ENCODE peak calls at places on chromosomes 11 and 22, in seven cellular contexts. A, O, I, B, L, K and H are unnamed samples.

GRCh38 chr11:112613051-112613972 is 347.9 kb upstream of the NCAM1 start:
- DNase-seq in L (no peak), K (no peak), O (no peak), I (peak), A (peak), B (no peak), H (no peak)

GRCh38 chr11:76291576-76292526 is 85.5 kb upstream of the WNT11 start:
- DNase-seq in A (no peak), L (no peak), K (no peak), B (no peak), O (no peak), I (no peak), H (no peak)

GRCh38 chr11:93655581-93656255 is 5.8 kb upstream of the CEP295 start:
- DNase-seq in L (no peak), B (no peak), K (no peak), A (no peak), O (no peak), I (no peak), H (no peak)

GRCh38 chr11:131867457-131868257 is 497.2 kb downstream of the NTM start:
- DNase-seq in A (peak), L (peak), I (peak), K (peak), O (peak), B (peak), H (peak)

GRCh38 chr11:111414267-111414931 is 35.3 kb upstream of the POU2AF1 start:
- DNase-seq in I (no peak), L (no peak), B (no peak), A (no peak), O (no peak), K (no peak), H (no peak)

GRCh38 chr11:44309483-44310197 is at the start of gene ALX4:
- DNase-seq in B (peak), O (no peak), K (no peak), L (no peak), I (no peak), A (no peak), H (peak)

GRCh38 chr11:86671386-86672006 is 920 bp downstream of the ME3 start:
- DNase-seq in I (no peak), L (no peak), B (no peak), O (no peak), K (peak), A (no peak), H (peak)

GRCh38 chr11:114082767-114083181 is 23.3 kb downstream of the ZBTB16 start:
- DNase-seq in I (no peak), O (no peak), K (no peak), A (no peak), B (no peak), L (no peak), H (no peak)

GRCh38 chr11:79237676-79238075 is 203.2 kb downstream of the TENM4 start:
- DNase-seq in A (peak), B (no peak), I (peak), K (no peak), L (no peak), O (no peak), H (no peak)

GRCh38 chr11:122633219-122633829 is 22.2 kb upstream of the UBASH3B start:
- DNase-seq in I (peak), K (peak), L (no peak), A (peak), O (peak), B (peak), H (peak)

GRCh38 chr22:24146190-24146616 is 35.1 kb upstream of the SUSD2 start:
- DNase-seq in B (peak), A (peak), O (no peak), I (peak), L (no peak), K (no peak), H (peak)

GRCh38 chr11:130408901-130409300 is 19.5 kb downstream of the ADAMTS8 start:
- DNase-seq in O (no peak), I (no peak), K (no peak), A (no peak), L (no peak), B (no peak), H (no peak)

GRCh38 chr22:31951201-31952093 is 7.1 kb downstream of the YWHAH start:
- DNase-seq in I (no peak), O (no peak), B (no peak), K (no peak), L (no peak), A (no peak), H (no peak)

GRCh38 chr22:23155143-23155542 is 9.9 kb downstream of the RAB36 start:
- DNase-seq in B (no peak), O (no peak), L (no peak), I (no peak), K (no peak), A (no peak), H (no peak)

GRCh38 chr11:5992604-5993251 is 5.9 kb upstream of the OR52L1 start:
- DNase-seq in L (no peak), O (peak), B (peak), K (no peak), I (peak), A (peak), H (no peak)

GRCh38 chr11:11669447-11669846 is 47.6 kb upstream of the GALNT18 start:
- DNase-seq in K (no peak), I (no peak), L (no peak), O (no peak), B (no peak), A (no peak), H (no peak)

GRCh38 chr22:46602025-46602424 is 18.2 kb upstream of the GRAMD4 start:
- DNase-seq in L (no peak), I (no peak), O (no peak), A (no peak), B (no peak), K (peak), H (no peak)

GRCh38 chr11:128859563-128860441 is 7.3 kb downstream of the KCNJ1 start:
- DNase-seq in O (peak), B (peak), L (peak), K (peak), I (peak), A (peak), H (peak)

GRCh38 chr22:36373258-36373579 is 14.5 kb downstream of the MYH9 start:
- DNase-seq in B (peak), O (no peak), I (no peak), L (no peak), K (no peak), A (peak), H (no peak)

DNA sequence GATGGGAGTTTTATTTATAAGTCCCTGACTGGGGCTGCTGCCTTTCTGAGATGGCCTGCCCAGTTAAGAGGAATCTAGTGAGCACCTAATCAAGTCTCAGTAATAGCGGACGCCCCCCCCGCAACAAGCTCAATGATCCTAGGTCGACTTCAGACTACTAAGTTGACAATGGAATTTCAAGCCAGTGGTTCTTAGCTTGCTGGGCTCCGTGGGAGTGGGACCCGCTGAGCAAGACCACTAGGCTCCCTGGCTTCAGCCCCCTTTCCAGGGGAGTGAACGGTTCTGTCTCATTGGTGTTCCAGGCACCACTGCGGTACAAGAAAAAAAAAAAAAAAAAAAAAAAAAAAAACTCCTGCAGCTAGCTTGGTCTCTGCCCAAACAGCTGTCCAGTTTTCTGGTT is 156.8 kb upstream of the CARD18 start:
- DNase-seq in K (no peak), A (no peak), O (no peak), I (no peak), L (no peak), B (no peak), H (no peak)
- H2BK120ac ChIP-seq in K (no peak), A (peak), O (no peak), I (no peak), L (no peak), B (no peak), H (no peak)

DNA sequence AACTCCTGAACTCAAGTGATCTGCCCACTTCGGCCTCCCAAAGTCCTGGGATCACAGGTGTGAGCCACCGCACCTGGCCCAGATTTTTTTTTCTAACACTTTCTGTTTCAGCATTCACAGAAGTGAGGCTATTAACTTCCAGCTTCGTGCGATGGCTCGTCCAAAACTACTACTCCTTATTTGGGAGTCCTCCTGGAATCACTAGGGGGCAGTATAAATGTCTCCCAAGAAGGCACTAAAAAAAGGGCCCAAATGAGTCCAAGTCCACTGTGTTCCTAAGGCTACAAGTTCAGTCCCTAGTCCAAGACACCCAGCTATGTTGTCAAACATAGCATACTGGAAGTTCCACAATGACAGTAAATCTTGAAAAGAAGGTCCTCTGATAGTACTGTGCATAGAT is 63.2 kb upstream of the BIRC3 start:
- DNase-seq in B (peak), L (no peak), O (no peak), K (no peak), I (no peak), A (no peak), H (peak)
- H3K18ac ChIP-seq in B (no peak), L (no peak), O (no peak), K (no peak), I (no peak), A (no peak), H (no peak)

GRCh38 chr11:107849791-107850190 is 8.8 kb downstream of the SLC35F2 start:
- DNase-seq in A (no peak), I (no peak), K (peak), B (no peak), O (no peak), L (no peak), H (no peak)
- H2BK120ac ChIP-seq in A (no peak), I (no peak), K (no peak), B (no peak), O (no peak), L (no peak), H (no peak)

DNA sequence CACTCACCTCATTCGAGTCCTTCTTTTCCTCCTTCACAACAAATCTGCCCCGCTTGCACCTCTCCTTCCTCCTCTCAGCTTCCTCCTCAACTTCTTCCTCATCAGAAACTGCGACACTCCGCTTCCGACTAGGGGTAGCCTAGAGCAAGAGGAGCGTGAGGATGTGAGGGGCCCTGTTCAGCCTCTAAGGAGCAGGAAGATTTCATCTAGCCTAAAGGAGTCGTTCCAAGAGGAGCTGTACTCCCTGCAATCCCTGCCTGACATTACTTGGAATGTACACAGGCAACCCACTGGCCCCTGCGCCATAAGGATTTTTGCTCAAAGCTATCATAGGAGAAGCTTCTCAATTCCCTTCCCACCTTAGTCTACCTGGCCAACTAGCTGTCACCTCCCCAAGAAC is 34.5 kb downstream of the MORC2 start:
- DNase-seq in I (no peak), L (no peak), K (no peak), A (no peak), B (no peak), O (no peak), H (no peak)
- H3K18ac ChIP-seq in I (no peak), L (no peak), K (no peak), A (no peak), B (no peak), O (no peak), H (no peak)

DNA sequence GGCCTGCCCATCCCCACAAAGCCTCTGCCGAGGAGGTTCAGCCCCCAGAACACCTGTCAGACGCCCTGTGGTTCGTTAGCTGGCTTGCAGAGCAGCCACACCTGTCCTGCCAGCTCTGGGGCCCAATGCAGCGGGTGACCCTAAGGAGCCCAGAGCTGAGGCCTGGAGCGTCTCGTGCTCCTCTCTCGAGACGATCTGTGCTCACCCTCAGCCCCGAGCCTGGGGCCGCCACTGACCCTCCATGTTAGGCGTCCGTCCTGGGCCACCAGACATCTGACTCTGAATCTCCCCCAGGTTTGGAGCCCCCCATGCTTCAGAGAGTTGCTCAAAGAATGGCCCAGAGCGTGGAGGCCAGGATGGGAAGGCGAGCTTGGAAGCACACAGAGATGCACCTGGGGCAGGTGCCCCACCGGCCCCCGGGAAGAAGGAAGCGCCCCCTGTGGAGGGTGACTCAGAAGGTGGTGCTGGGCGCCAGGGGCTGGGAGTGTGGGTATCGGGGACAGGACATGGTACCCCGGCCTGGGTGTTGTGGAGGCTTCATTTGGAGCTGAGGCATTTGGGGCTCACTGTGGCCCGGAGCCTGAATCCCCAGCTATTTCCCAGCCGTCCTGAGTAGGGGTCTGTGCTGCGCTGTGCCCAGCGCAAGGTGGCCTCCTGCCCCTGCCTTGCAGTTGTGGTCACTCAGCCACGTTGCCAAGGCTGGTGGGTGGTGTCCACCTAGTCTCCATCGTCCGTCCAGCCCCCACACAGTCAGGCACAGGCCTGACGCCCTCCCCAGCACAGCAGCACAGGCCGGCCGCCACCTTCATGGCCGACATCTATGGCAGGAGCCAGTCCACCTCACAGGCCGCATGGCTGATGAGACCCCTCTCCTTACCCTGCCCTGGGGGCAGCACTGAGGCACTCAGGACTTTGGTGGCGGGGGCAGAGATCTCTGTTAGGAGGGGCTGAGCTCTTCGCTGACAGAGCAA is 36.2 kb downstream of the SBF1 start:
- DNase-seq in O (no peak), L (no peak), A (no peak), I (no peak), B (peak), K (no peak), H (no peak)
- H2BK120ac ChIP-seq in O (no peak), L (no peak), A (no peak), I (no peak), B (no peak), K (no peak), H (no peak)

DNA sequence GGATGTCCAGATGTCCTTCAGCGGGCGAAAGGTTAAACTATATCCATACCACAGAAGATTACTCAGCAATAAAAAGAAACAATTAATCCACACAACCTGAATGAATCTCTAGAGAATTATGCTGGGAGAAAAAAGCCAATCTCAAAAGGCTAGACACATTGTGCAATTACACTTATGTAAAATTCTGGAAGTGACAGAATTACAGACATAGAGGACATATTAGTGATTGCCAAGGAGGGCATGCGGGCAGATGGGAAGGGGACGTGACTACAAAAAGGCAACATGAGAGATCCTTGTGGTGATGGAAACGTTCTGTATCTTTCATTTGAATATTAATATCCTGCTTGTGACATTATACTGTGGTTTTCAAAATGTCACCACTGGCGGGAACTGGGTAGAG is 103.5 kb upstream of the BMAL1 start:
- DNase-seq in I (no peak), A (peak), L (no peak), K (peak), B (no peak), O (no peak), H (no peak)
- H3K18ac ChIP-seq in I (no peak), A (no peak), L (no peak), K (no peak), B (no peak), O (no peak), H (no peak)

DNA sequence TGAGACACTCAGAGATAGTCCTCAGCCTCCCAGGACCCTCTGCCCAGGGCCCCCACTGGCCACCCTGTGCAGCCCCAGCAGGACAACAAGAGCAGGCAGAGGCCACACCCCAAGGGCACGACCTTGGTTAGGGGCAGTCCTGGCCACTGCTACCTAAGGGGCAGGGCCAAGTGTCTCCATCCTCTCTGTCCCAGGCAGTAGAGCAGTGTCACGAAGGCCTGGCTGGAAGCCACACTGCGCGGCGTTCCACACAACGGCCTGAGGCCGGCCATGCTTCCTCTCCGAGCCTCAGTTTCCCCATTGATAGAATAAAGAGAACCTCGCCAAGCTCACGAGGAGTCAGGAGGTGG is 1074.3 kb downstream of the BRD1 start:
- DNase-seq in A (no peak), L (no peak), K (no peak), I (no peak), O (no peak), B (no peak), H (no peak)
- H2BK120ac ChIP-seq in A (no peak), L (no peak), K (no peak), I (no peak), O (no peak), B (no peak), H (no peak)

GRCh38 chr11:64241430-64242153 is 697 bp downstream of the FKBP2 start:
- DNase-seq in A (peak), L (peak), O (peak), I (peak), K (peak), B (peak), H (peak)
- H3K18ac ChIP-seq in A (no peak), L (peak), O (peak), I (peak), K (peak), B (peak), H (no peak)

GRCh38 chr11:9386086-9386485 is 1.6 kb downstream of the IPO7 start:
- DNase-seq in B (no peak), A (no peak), L (no peak), I (no peak), K (no peak), O (no peak), H (no peak)

GRCh38 chr11:9385288-9385902 is 943 bp downstream of the IPO7 start:
- DNase-seq in O (no peak), L (no peak), A (no peak), B (peak), K (no peak), I (no peak), H (peak)

GRCh38 chr11:9379046-9379445 is 5.4 kb upstream of the IPO7 start:
- DNase-seq in B (no peak), K (no peak), A (no peak), O (no peak), L (no peak), I (no peak), H (peak)

GRCh38 chr11:9384535-9385287 is at the start of gene IPO7:
- DNase-seq in I (peak), L (peak), A (peak), O (peak), K (peak), B (peak), H (peak)

DNA sequence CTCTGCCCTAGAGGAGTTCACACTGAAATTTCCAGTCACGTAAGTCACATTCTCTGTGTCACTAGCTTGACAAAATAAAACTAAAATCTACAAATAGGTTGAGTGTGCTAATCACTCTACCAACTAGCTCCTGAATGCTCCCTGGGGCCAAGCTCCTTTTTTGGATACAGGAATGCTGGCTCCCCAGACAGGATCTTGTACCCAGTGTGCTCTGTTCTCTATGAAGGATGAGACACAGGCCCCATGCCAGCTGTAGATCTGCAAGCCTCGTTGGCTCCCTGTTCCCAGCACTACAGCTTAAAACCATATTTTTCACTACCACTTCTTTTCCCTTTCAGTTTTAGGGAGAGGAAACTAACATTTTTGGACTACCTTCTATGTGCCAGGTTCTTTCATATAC is 3.7 kb upstream of the IPO7 start:
- DNase-seq in L (no peak), K (no peak), I (no peak), O (no peak), B (no peak), A (no peak), H (no peak)
- H2BK120ac ChIP-seq in L (no peak), K (no peak), I (no peak), O (no peak), B (no peak), A (no peak), H (no peak)

DNA sequence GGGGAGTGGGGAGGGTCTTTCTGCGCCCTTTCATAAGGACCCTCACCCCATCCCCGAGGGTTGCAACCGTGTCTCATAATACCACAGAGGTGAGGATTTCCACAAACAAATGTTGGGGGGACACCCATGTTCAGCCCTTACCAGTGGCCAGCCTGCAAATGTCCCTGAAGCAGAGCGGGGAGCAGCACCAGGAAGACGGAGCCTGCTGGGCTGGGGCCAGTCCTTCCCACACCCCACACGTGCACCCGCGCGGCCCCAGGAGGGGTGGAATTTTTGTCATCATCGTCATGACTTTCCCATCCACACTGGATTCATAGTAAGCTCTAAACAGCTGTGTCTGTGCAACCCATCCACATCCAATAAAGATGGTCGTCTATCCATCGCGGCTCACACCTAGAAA is 409.8 kb downstream of the BRD1 start:
- DNase-seq in B (no peak), I (no peak), O (no peak), A (no peak), L (no peak), K (no peak), H (no peak)
- H3K18ac ChIP-seq in B (no peak), I (no peak), O (no peak), A (no peak), L (no peak), K (no peak), H (no peak)